ENCODE peak calls at places on chromosomes 4 and X, in five cellular contexts. One of them, this sample, is unnamed.
A peak's percentile ranks its signal among the peaks of the same experiment; 100 is the strongest.

GRCh38 chr4:71456841-71457240 is 118.0 kb downstream of the SLC4A4 start:
- DNase-seq in sciatic nerve: no peak
- DNase-seq in SK-N-SH: no peak
- DNase-seq in mucosa of descending colon: no peak
- DNase-seq in stimulated activated effector memory CD8-positive, alpha-beta T cell treated with anti-CD3 and anti-CD28 coated beads, Interleukin-12 subunit alpha, Interleukin-12 subunit beta, amount 100 ng/mL, for 72 hours: no peak
- DNase-seq in this sample: no peak

GRCh38 chr4:165631912-165632311 is 241.1 kb upstream of the TLL1 start:
- DNase-seq in sciatic nerve: no peak
- DNase-seq in SK-N-SH: no peak
- DNase-seq in mucosa of descending colon: no peak
- DNase-seq in stimulated activated effector memory CD8-positive, alpha-beta T cell treated with anti-CD3 and anti-CD28 coated beads, Interleukin-12 subunit alpha, Interleukin-12 subunit beta, amount 100 ng/mL, for 72 hours: no peak
- DNase-seq in this sample: no peak

GRCh38 chr4:71188197-71188625 is 150.6 kb upstream of the SLC4A4 start:
- DNase-seq in sciatic nerve: no peak
- DNase-seq in SK-N-SH: no peak
- DNase-seq in mucosa of descending colon: peak; percentile 18
- DNase-seq in stimulated activated effector memory CD8-positive, alpha-beta T cell treated with anti-CD3 and anti-CD28 coated beads, Interleukin-12 subunit alpha, Interleukin-12 subunit beta, amount 100 ng/mL, for 72 hours: no peak
- DNase-seq in this sample: no peak

GRCh38 chr4:127672111-127672510 is 39.4 kb downstream of the INTU start:
- DNase-seq in sciatic nerve: no peak
- DNase-seq in SK-N-SH: no peak
- DNase-seq in mucosa of descending colon: no peak
- DNase-seq in stimulated activated effector memory CD8-positive, alpha-beta T cell treated with anti-CD3 and anti-CD28 coated beads, Interleukin-12 subunit alpha, Interleukin-12 subunit beta, amount 100 ng/mL, for 72 hours: no peak
- DNase-seq in this sample: no peak

GRCh38 chrX:154352466-154352865 is 22.0 kb downstream of the FLNA start:
- DNase-seq in sciatic nerve: no peak
- DNase-seq in SK-N-SH: no peak
- DNase-seq in mucosa of descending colon: no peak
- DNase-seq in stimulated activated effector memory CD8-positive, alpha-beta T cell treated with anti-CD3 and anti-CD28 coated beads, Interleukin-12 subunit alpha, Interleukin-12 subunit beta, amount 100 ng/mL, for 72 hours: no peak
- DNase-seq in this sample: no peak

GRCh38 chrX:452598-452997 is 65.9 kb upstream of the PPP2R3B start:
- DNase-seq in sciatic nerve: no peak
- DNase-seq in SK-N-SH: no peak
- DNase-seq in mucosa of descending colon: no peak
- DNase-seq in stimulated activated effector memory CD8-positive, alpha-beta T cell treated with anti-CD3 and anti-CD28 coated beads, Interleukin-12 subunit alpha, Interleukin-12 subunit beta, amount 100 ng/mL, for 72 hours: no peak
- DNase-seq in this sample: no peak

GRCh38 chrX:120736989-120737388 is 107.1 kb upstream of the C1GALT1C1 start:
- DNase-seq in sciatic nerve: no peak
- DNase-seq in SK-N-SH: no peak
- DNase-seq in mucosa of descending colon: no peak
- DNase-seq in stimulated activated effector memory CD8-positive, alpha-beta T cell treated with anti-CD3 and anti-CD28 coated beads, Interleukin-12 subunit alpha, Interleukin-12 subunit beta, amount 100 ng/mL, for 72 hours: no peak
- DNase-seq in this sample: no peak

GRCh38 chrX:70046978-70047377 is 2.8 kb downstream of the AWAT2 start:
- DNase-seq in sciatic nerve: no peak
- DNase-seq in SK-N-SH: no peak
- DNase-seq in mucosa of descending colon: no peak
- DNase-seq in stimulated activated effector memory CD8-positive, alpha-beta T cell treated with anti-CD3 and anti-CD28 coated beads, Interleukin-12 subunit alpha, Interleukin-12 subunit beta, amount 100 ng/mL, for 72 hours: no peak
- DNase-seq in this sample: no peak

GRCh38 chrX:13506574-13506973 is 62.8 kb upstream of the EGFL6 start:
- DNase-seq in sciatic nerve: peak; percentile 73
- DNase-seq in SK-N-SH: peak; percentile 62
- DNase-seq in mucosa of descending colon: peak; percentile 36
- DNase-seq in stimulated activated effector memory CD8-positive, alpha-beta T cell treated with anti-CD3 and anti-CD28 coated beads, Interleukin-12 subunit alpha, Interleukin-12 subunit beta, amount 100 ng/mL, for 72 hours: peak; percentile 8
- DNase-seq in this sample: peak; percentile 74

GRCh38 chrX:48802089-48802812 is 384 bp downstream of the HDAC6 start:
- DNase-seq in sciatic nerve: peak; percentile 88
- DNase-seq in SK-N-SH: peak; percentile 72
- DNase-seq in mucosa of descending colon: peak; percentile 91
- DNase-seq in stimulated activated effector memory CD8-positive, alpha-beta T cell treated with anti-CD3 and anti-CD28 coated beads, Interleukin-12 subunit alpha, Interleukin-12 subunit beta, amount 100 ng/mL, for 72 hours: peak; percentile 49
- DNase-seq in this sample: peak; percentile 94

GRCh38 chr4:86972997-86973396 is 38.2 kb downstream of the AFF1 start:
- DNase-seq in sciatic nerve: no peak
- DNase-seq in SK-N-SH: no peak
- DNase-seq in mucosa of descending colon: peak; percentile 75
- DNase-seq in stimulated activated effector memory CD8-positive, alpha-beta T cell treated with anti-CD3 and anti-CD28 coated beads, Interleukin-12 subunit alpha, Interleukin-12 subunit beta, amount 100 ng/mL, for 72 hours: no peak
- DNase-seq in this sample: no peak

GRCh38 chr4:64807821-64808220 is 398.6 kb upstream of the TECRL start:
- DNase-seq in sciatic nerve: no peak
- DNase-seq in SK-N-SH: no peak
- DNase-seq in mucosa of descending colon: no peak
- DNase-seq in stimulated activated effector memory CD8-positive, alpha-beta T cell treated with anti-CD3 and anti-CD28 coated beads, Interleukin-12 subunit alpha, Interleukin-12 subunit beta, amount 100 ng/mL, for 72 hours: no peak
- DNase-seq in this sample: no peak

GRCh38 chr4:115418997-115419396 is 305.6 kb upstream of the NDST4 start:
- DNase-seq in sciatic nerve: no peak
- DNase-seq in SK-N-SH: no peak
- DNase-seq in mucosa of descending colon: no peak
- DNase-seq in stimulated activated effector memory CD8-positive, alpha-beta T cell treated with anti-CD3 and anti-CD28 coated beads, Interleukin-12 subunit alpha, Interleukin-12 subunit beta, amount 100 ng/mL, for 72 hours: no peak
- DNase-seq in this sample: no peak

GRCh38 chr4:37549003-37549402 is 137.2 kb downstream of the RELL1 start:
- DNase-seq in sciatic nerve: no peak
- DNase-seq in SK-N-SH: no peak
- DNase-seq in mucosa of descending colon: no peak
- DNase-seq in stimulated activated effector memory CD8-positive, alpha-beta T cell treated with anti-CD3 and anti-CD28 coated beads, Interleukin-12 subunit alpha, Interleukin-12 subunit beta, amount 100 ng/mL, for 72 hours: no peak
- DNase-seq in this sample: no peak

GRCh38 chr4:13544556-13545393 is 467 bp upstream of the NKX3-2 start:
- DNase-seq in sciatic nerve: no peak
- DNase-seq in SK-N-SH: peak; percentile 87
- DNase-seq in mucosa of descending colon: peak; percentile 82
- DNase-seq in stimulated activated effector memory CD8-positive, alpha-beta T cell treated with anti-CD3 and anti-CD28 coated beads, Interleukin-12 subunit alpha, Interleukin-12 subunit beta, amount 100 ng/mL, for 72 hours: no peak
- DNase-seq in this sample: peak; percentile 78

GRCh38 chrX:10496345-10496965 is 123.9 kb downstream of the MID1 start:
- DNase-seq in sciatic nerve: no peak
- DNase-seq in SK-N-SH: peak; percentile 46
- DNase-seq in mucosa of descending colon: no peak
- DNase-seq in stimulated activated effector memory CD8-positive, alpha-beta T cell treated with anti-CD3 and anti-CD28 coated beads, Interleukin-12 subunit alpha, Interleukin-12 subunit beta, amount 100 ng/mL, for 72 hours: no peak
- DNase-seq in this sample: no peak

GRCh38 chrX:50202539-50202938 is 1.7 kb upstream of the AKAP4 start:
- DNase-seq in sciatic nerve: no peak
- DNase-seq in SK-N-SH: no peak
- DNase-seq in mucosa of descending colon: no peak
- DNase-seq in stimulated activated effector memory CD8-positive, alpha-beta T cell treated with anti-CD3 and anti-CD28 coated beads, Interleukin-12 subunit alpha, Interleukin-12 subunit beta, amount 100 ng/mL, for 72 hours: no peak
- DNase-seq in this sample: no peak

GRCh38 chr4:106775636-106776035 is 260.5 kb downstream of the DKK2 start:
- DNase-seq in sciatic nerve: no peak
- DNase-seq in SK-N-SH: no peak
- DNase-seq in mucosa of descending colon: no peak
- DNase-seq in stimulated activated effector memory CD8-positive, alpha-beta T cell treated with anti-CD3 and anti-CD28 coated beads, Interleukin-12 subunit alpha, Interleukin-12 subunit beta, amount 100 ng/mL, for 72 hours: no peak
- DNase-seq in this sample: no peak

GRCh38 chrX:149006235-149006634 is 498.9 kb downstream of the IDS start:
- DNase-seq in sciatic nerve: no peak
- DNase-seq in SK-N-SH: no peak
- DNase-seq in mucosa of descending colon: no peak
- DNase-seq in stimulated activated effector memory CD8-positive, alpha-beta T cell treated with anti-CD3 and anti-CD28 coated beads, Interleukin-12 subunit alpha, Interleukin-12 subunit beta, amount 100 ng/mL, for 72 hours: no peak
- DNase-seq in this sample: no peak

GRCh38 chr4:73309211-73309610 is 50.6 kb upstream of the ANKRD17 start:
- DNase-seq in sciatic nerve: no peak
- DNase-seq in SK-N-SH: no peak
- DNase-seq in mucosa of descending colon: no peak
- DNase-seq in stimulated activated effector memory CD8-positive, alpha-beta T cell treated with anti-CD3 and anti-CD28 coated beads, Interleukin-12 subunit alpha, Interleukin-12 subunit beta, amount 100 ng/mL, for 72 hours: no peak
- DNase-seq in this sample: no peak

GRCh38 chrX:146208821-146209220 is 391.2 kb downstream of the SLITRK2 start:
- DNase-seq in sciatic nerve: no peak
- DNase-seq in SK-N-SH: no peak
- DNase-seq in mucosa of descending colon: no peak
- DNase-seq in stimulated activated effector memory CD8-positive, alpha-beta T cell treated with anti-CD3 and anti-CD28 coated beads, Interleukin-12 subunit alpha, Interleukin-12 subunit beta, amount 100 ng/mL, for 72 hours: no peak
- DNase-seq in this sample: no peak

GRCh38 chr4:76199664-76200211 is 13.9 kb downstream of the SCARB2 start:
- DNase-seq in sciatic nerve: no peak
- DNase-seq in SK-N-SH: no peak
- DNase-seq in mucosa of descending colon: peak; percentile 74
- DNase-seq in stimulated activated effector memory CD8-positive, alpha-beta T cell treated with anti-CD3 and anti-CD28 coated beads, Interleukin-12 subunit alpha, Interleukin-12 subunit beta, amount 100 ng/mL, for 72 hours: no peak
- DNase-seq in this sample: peak; percentile 88

GRCh38 chr4:52996261-52997131 is 134.4 kb downstream of the RASL11B start:
- DNase-seq in sciatic nerve: no peak
- DNase-seq in SK-N-SH: peak; percentile 71
- DNase-seq in mucosa of descending colon: no peak
- DNase-seq in stimulated activated effector memory CD8-positive, alpha-beta T cell treated with anti-CD3 and anti-CD28 coated beads, Interleukin-12 subunit alpha, Interleukin-12 subunit beta, amount 100 ng/mL, for 72 hours: no peak
- DNase-seq in this sample: no peak

GRCh38 chr4:53314257-53314656 is 51.6 kb downstream of the SCFD2 start:
- DNase-seq in sciatic nerve: no peak
- DNase-seq in SK-N-SH: no peak
- DNase-seq in mucosa of descending colon: no peak
- DNase-seq in stimulated activated effector memory CD8-positive, alpha-beta T cell treated with anti-CD3 and anti-CD28 coated beads, Interleukin-12 subunit alpha, Interleukin-12 subunit beta, amount 100 ng/mL, for 72 hours: no peak
- DNase-seq in this sample: no peak

GRCh38 chr4:7358100-7358735 is 76.5 kb downstream of the PSAPL1 start:
- DNase-seq in sciatic nerve: no peak
- DNase-seq in SK-N-SH: no peak
- DNase-seq in mucosa of descending colon: no peak
- DNase-seq in stimulated activated effector memory CD8-positive, alpha-beta T cell treated with anti-CD3 and anti-CD28 coated beads, Interleukin-12 subunit alpha, Interleukin-12 subunit beta, amount 100 ng/mL, for 72 hours: no peak
- DNase-seq in this sample: no peak

GRCh38 chr4:6923507-6923906 is 13.9 kb downstream of the TBC1D14 start:
- DNase-seq in sciatic nerve: no peak
- DNase-seq in SK-N-SH: no peak
- DNase-seq in mucosa of descending colon: no peak
- DNase-seq in stimulated activated effector memory CD8-positive, alpha-beta T cell treated with anti-CD3 and anti-CD28 coated beads, Interleukin-12 subunit alpha, Interleukin-12 subunit beta, amount 100 ng/mL, for 72 hours: no peak
- DNase-seq in this sample: no peak

GRCh38 chr4:185925910-185926360 is 113.9 kb upstream of the SORBS2 start:
- DNase-seq in sciatic nerve: no peak
- DNase-seq in SK-N-SH: no peak
- DNase-seq in mucosa of descending colon: no peak
- DNase-seq in stimulated activated effector memory CD8-positive, alpha-beta T cell treated with anti-CD3 and anti-CD28 coated beads, Interleukin-12 subunit alpha, Interleukin-12 subunit beta, amount 100 ng/mL, for 72 hours: no peak
- DNase-seq in this sample: peak; percentile 58

GRCh38 chrX:47836164-47837072 is at the start of gene ZNF81:
- DNase-seq in sciatic nerve: peak; percentile 95
- DNase-seq in SK-N-SH: peak; percentile 86
- DNase-seq in mucosa of descending colon: peak; percentile 95
- DNase-seq in stimulated activated effector memory CD8-positive, alpha-beta T cell treated with anti-CD3 and anti-CD28 coated beads, Interleukin-12 subunit alpha, Interleukin-12 subunit beta, amount 100 ng/mL, for 72 hours: peak; percentile 70
- DNase-seq in this sample: peak; percentile 98

GRCh38 chrX:70664726-70665125 is 220.1 kb downstream of the DLG3 start:
- DNase-seq in sciatic nerve: no peak
- DNase-seq in SK-N-SH: peak; percentile 13
- DNase-seq in mucosa of descending colon: peak; percentile 12
- DNase-seq in stimulated activated effector memory CD8-positive, alpha-beta T cell treated with anti-CD3 and anti-CD28 coated beads, Interleukin-12 subunit alpha, Interleukin-12 subunit beta, amount 100 ng/mL, for 72 hours: no peak
- DNase-seq in this sample: no peak

GRCh38 chrX:134798472-134798871 is 140.2 kb upstream of the PLAC1 start:
- DNase-seq in sciatic nerve: no peak
- DNase-seq in SK-N-SH: no peak
- DNase-seq in mucosa of descending colon: no peak
- DNase-seq in stimulated activated effector memory CD8-positive, alpha-beta T cell treated with anti-CD3 and anti-CD28 coated beads, Interleukin-12 subunit alpha, Interleukin-12 subunit beta, amount 100 ng/mL, for 72 hours: no peak
- DNase-seq in this sample: no peak

This sample was measured in Peyer's patch.